ENCODE peak calls at places on chromosomes 16 and 17, in seven cellular contexts. Z, F, E, S, U, T and Q are unnamed samples.

GRCh38 chr17:51456942-51457341 is 196.6 kb downstream of the UTP18 start:
- DNase-seq in Z (no peak), F (no peak), E (no peak), S (no peak), U (no peak), T (no peak), Q (no peak)

GRCh38 chr17:19386276-19386863 is 620 bp downstream of the MFAP4 start:
- DNase-seq in Z (peak; percentile 67), F (peak; percentile 80), E (no peak), S (peak; percentile 94), U (no peak), T (no peak), Q (peak; percentile 92)

GRCh38 chr17:59223813-59224212 is 3.5 kb downstream of the GDPD1 start:
- DNase-seq in Z (peak; percentile 22), F (no peak), E (no peak), S (no peak), U (no peak), T (no peak), Q (no peak)

GRCh38 chr16:4966736-4967453 is 8.8 kb downstream of the SEC14L5 start:
- DNase-seq in Z (no peak), F (no peak), E (no peak), S (no peak), U (no peak), T (no peak), Q (no peak)

GRCh38 chr16:30565526-30565925 is 6.0 kb downstream of the ZNF688 start:
- DNase-seq in Z (no peak), F (no peak), E (no peak), S (no peak), U (no peak), T (no peak), Q (no peak)

GRCh38 chr17:27807567-27808470 is 7.5 kb upstream of the NOS2 start:
- DNase-seq in Z (peak; percentile 67), F (no peak), E (no peak), S (no peak), U (no peak), T (no peak), Q (no peak)

GRCh38 chr17:56125830-56126819 is 27.1 kb upstream of the ANKFN1 start:
- DNase-seq in Z (peak; percentile 65), F (peak; percentile 74), E (no peak), S (peak; percentile 37), U (peak; percentile 41), T (peak; percentile 59), Q (peak; percentile 74)

GRCh38 chr17:57699751-57700186 is 45.3 kb downstream of the CCDC182 start:
- DNase-seq in Z (no peak), F (no peak), E (no peak), S (no peak), U (no peak), T (no peak), Q (no peak)

GRCh38 chr17:75459590-75460267 is 3.3 kb downstream of the TMEM94 start:
- DNase-seq in Z (peak; percentile 89), F (no peak), E (no peak), S (peak; percentile 76), U (no peak), T (no peak), Q (no peak)

GRCh38 chr16:74973304-74973703 is 11.6 kb downstream of the WDR59 start:
- DNase-seq in Z (no peak), F (no peak), E (no peak), S (no peak), U (no peak), T (no peak), Q (no peak)

GRCh38 chr17:72270530-72270929 is 149.7 kb downstream of the SOX9 start:
- DNase-seq in Z (no peak), F (no peak), E (no peak), S (peak; percentile 1), U (no peak), T (no peak), Q (peak; percentile 3)

GRCh38 chr16:30910427-30911029 is 12.8 kb upstream of the FBXL19 start:
- DNase-seq in Z (no peak), F (no peak), E (no peak), S (no peak), U (no peak), T (no peak), Q (no peak)

GRCh38 chr16:71515026-71515425 is 11.2 kb upstream of the CHST4 start:
- DNase-seq in Z (no peak), F (peak; percentile 39), E (no peak), S (no peak), U (no peak), T (no peak), Q (no peak)

GRCh38 chr16:71514476-71514875 is 11.8 kb upstream of the CHST4 start:
- DNase-seq in Z (no peak), F (no peak), E (no peak), S (no peak), U (no peak), T (no peak), Q (no peak)

GRCh38 chr16:71513302-71513701 is 12.9 kb upstream of the CHST4 start:
- DNase-seq in Z (no peak), F (no peak), E (no peak), S (no peak), U (no peak), T (no peak), Q (no peak)
- H3K4ac ChIP-seq in Z (no peak overlapping the region), F (no peak overlapping the region), E (no peak overlapping the region), S (no peak overlapping the region), U (no peak overlapping the region), T (no peak overlapping the region), Q (no peak overlapping the region)

GRCh38 chr16:68351463-68351862 is 40.6 kb downstream of the PRMT7 start:
- DNase-seq in Z (no peak), F (no peak), E (no peak), S (no peak), U (no peak), T (no peak), Q (no peak)
- H3K4ac ChIP-seq in Z (no peak overlapping the region), F (no peak overlapping the region), E (no peak overlapping the region), S (no peak overlapping the region), U (no peak overlapping the region), T (no peak overlapping the region), Q (no peak overlapping the region)

GRCh38 chr17:77248216-77249054 is 107.7 kb downstream of the SEC14L1 start:
- DNase-seq in Z (no peak), F (no peak), E (no peak), S (no peak), U (no peak), T (no peak), Q (no peak)

GRCh38 chr17:77245162-77245926 is 104.6 kb downstream of the SEC14L1 start:
- DNase-seq in Z (no peak), F (no peak), E (no peak), S (no peak), U (no peak), T (no peak), Q (no peak)

GRCh38 chr17:77246110-77247047 is 105.6 kb downstream of the SEC14L1 start:
- DNase-seq in Z (no peak), F (no peak), E (no peak), S (no peak), U (no peak), T (no peak), Q (no peak)

GRCh38 chr17:77247048-77247541 is 106.3 kb downstream of the SEC14L1 start:
- DNase-seq in Z (peak; percentile 93), F (peak; percentile 84), E (peak; percentile 51), S (peak; percentile 73), U (peak; percentile 84), T (peak; percentile 93), Q (peak; percentile 59)

GRCh38 chr17:77247609-77248008 is 106.8 kb downstream of the SEC14L1 start:
- DNase-seq in Z (no peak), F (no peak), E (no peak), S (no peak), U (no peak), T (no peak), Q (no peak)
- H3K4ac ChIP-seq in Z (no peak overlapping the region), F (no peak overlapping the region), E (no peak overlapping the region), S (no peak overlapping the region), U (no peak overlapping the region), T (no peak overlapping the region), Q (no peak overlapping the region)

DNA sequence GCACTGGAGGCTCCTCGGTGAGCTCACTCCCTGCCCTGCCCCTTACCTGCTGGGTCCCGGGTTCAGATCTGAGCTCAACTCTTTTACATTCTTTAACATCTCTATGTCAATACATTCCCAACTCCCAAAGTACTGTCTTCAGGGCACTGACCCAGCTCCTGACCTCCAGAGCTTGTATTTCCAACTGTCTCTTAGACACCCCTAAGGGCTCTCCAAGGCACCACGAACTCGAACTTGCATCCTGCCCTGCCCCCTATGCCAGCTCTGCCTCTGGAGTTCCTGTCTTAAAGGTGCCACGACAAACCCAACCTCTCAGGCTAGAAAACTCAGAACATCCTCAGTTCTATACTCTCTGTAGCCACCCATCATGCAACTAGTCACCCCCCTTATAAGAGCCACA is 38.6 kb downstream of the IFT140 start:
- DNase-seq in Z (no peak), F (no peak), E (no peak), S (no peak), U (no peak), T (no peak), Q (no peak)
- H3K4ac ChIP-seq in Z (no peak overlapping the region), F (no peak overlapping the region), E (no peak overlapping the region), S (no peak overlapping the region), U (no peak overlapping the region), T (no peak overlapping the region), Q (no peak overlapping the region)

DNA sequence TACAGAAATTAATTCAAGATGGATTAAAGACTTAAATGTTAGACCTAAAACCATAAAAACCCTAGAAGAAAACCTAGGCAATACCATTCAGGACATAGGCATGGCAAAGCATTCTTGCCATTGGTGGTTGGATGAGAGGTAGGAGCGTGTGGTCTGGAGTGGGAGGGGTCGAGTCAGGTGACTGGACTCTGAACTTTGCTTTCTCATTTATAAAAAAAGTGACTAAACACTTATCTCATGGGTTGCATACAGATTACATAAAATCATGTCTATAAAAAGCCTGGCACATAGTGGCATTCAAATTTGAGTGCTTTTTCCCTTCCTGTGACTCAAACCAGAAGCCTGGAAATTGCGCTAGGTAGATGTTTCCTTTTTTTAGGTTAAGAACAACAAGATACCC is 159.7 kb upstream of the SHISA6 start:
- DNase-seq in Z (no peak), F (no peak), E (no peak), S (no peak), U (no peak), T (no peak), Q (no peak)
- H3K4ac ChIP-seq in Z (no peak overlapping the region), F (no peak overlapping the region), E (no peak overlapping the region), S (no peak overlapping the region), U (no peak overlapping the region), T (no peak overlapping the region), Q (no peak overlapping the region)